ENCODE peak calls at places on chromosomes 5 and 9, in eight cellular contexts. One of them, this sample, is unnamed.

GRCh38 chr5:151953833-151954232 is 29.2 kb upstream of the GLRA1 start:
- DNase-seq in astrocyte of the spinal cord: no peak
- DNase-seq in Peyer's patch: no peak
- DNase-seq in neural crest cell: no peak
- DNase-seq in AG09309: no peak
- DNase-seq in OCI-LY7: no peak
- DNase-seq in Caco-2: no peak
- DNase-seq in stomach: no peak
- DNase-seq in this sample: no peak

GRCh38 chr9:2570615-2571479 is 50.7 kb upstream of the VLDLR start:
- DNase-seq in astrocyte of the spinal cord: peak; percentile 82
- DNase-seq in Peyer's patch: peak; percentile 75
- DNase-seq in neural crest cell: no peak
- DNase-seq in AG09309: no peak
- DNase-seq in OCI-LY7: no peak
- DNase-seq in Caco-2: no peak
- DNase-seq in stomach: peak; percentile 87
- DNase-seq in this sample: no peak

GRCh38 chr5:34449639-34450038 is 206.5 kb upstream of the RAI14 start:
- DNase-seq in astrocyte of the spinal cord: no peak
- DNase-seq in Peyer's patch: no peak
- DNase-seq in neural crest cell: no peak
- DNase-seq in AG09309: no peak
- DNase-seq in OCI-LY7: no peak
- DNase-seq in Caco-2: no peak
- DNase-seq in stomach: no peak
- DNase-seq in this sample: no peak

GRCh38 chr5:80134879-80135278 is 99.7 kb downstream of the THBS4 start:
- DNase-seq in astrocyte of the spinal cord: no peak
- DNase-seq in Peyer's patch: no peak
- DNase-seq in neural crest cell: no peak
- DNase-seq in AG09309: no peak
- DNase-seq in OCI-LY7: no peak
- DNase-seq in Caco-2: no peak
- DNase-seq in stomach: no peak
- DNase-seq in this sample: no peak

GRCh38 chr5:175096469-175097185 is 347.4 kb downstream of the DRD1 start:
- DNase-seq in astrocyte of the spinal cord: no peak
- DNase-seq in Peyer's patch: no peak
- DNase-seq in neural crest cell: no peak
- DNase-seq in AG09309: no peak
- DNase-seq in OCI-LY7: no peak
- DNase-seq in Caco-2: no peak
- DNase-seq in stomach: no peak
- DNase-seq in this sample: no peak

GRCh38 chr9:86741311-86742215 is 205.7 kb downstream of the GAS1 start:
- DNase-seq in astrocyte of the spinal cord: peak; percentile 77
- DNase-seq in Peyer's patch: no peak
- DNase-seq in neural crest cell: no peak
- DNase-seq in AG09309: no peak
- DNase-seq in OCI-LY7: no peak
- DNase-seq in Caco-2: no peak
- DNase-seq in stomach: peak; percentile 36
- DNase-seq in this sample: no peak

GRCh38 chr5:83509535-83509934 is 38.0 kb downstream of the VCAN start:
- DNase-seq in astrocyte of the spinal cord: peak; percentile 78
- DNase-seq in Peyer's patch: no peak
- DNase-seq in neural crest cell: no peak
- DNase-seq in AG09309: no peak
- DNase-seq in OCI-LY7: no peak
- DNase-seq in Caco-2: no peak
- DNase-seq in stomach: no peak
- DNase-seq in this sample: no peak

GRCh38 chr5:127410906-127411780 is 106.3 kb upstream of the PRRC1 start:
- DNase-seq in astrocyte of the spinal cord: no peak
- DNase-seq in Peyer's patch: no peak
- DNase-seq in neural crest cell: no peak
- DNase-seq in AG09309: no peak
- DNase-seq in OCI-LY7: no peak
- DNase-seq in Caco-2: no peak
- DNase-seq in stomach: no peak
- DNase-seq in this sample: no peak

GRCh38 chr9:4489919-4490704 is at the start of gene SLC1A1:
- DNase-seq in astrocyte of the spinal cord: peak; percentile 60
- DNase-seq in Peyer's patch: peak; percentile 89
- DNase-seq in neural crest cell: peak; percentile 22
- DNase-seq in AG09309: peak; percentile 50
- DNase-seq in OCI-LY7: no peak
- DNase-seq in Caco-2: peak; percentile 73
- DNase-seq in stomach: peak; percentile 73
- DNase-seq in this sample: peak; percentile 24

GRCh38 chr9:120716483-120716882 is 2.2 kb upstream of the MEGF9 start:
- DNase-seq in astrocyte of the spinal cord: no peak
- DNase-seq in Peyer's patch: no peak
- DNase-seq in neural crest cell: no peak
- DNase-seq in AG09309: no peak
- DNase-seq in OCI-LY7: no peak
- DNase-seq in Caco-2: no peak
- DNase-seq in stomach: no peak
- DNase-seq in this sample: no peak

GRCh38 chr5:52693279-52693678 is 94.4 kb upstream of the ITGA1 start:
- DNase-seq in astrocyte of the spinal cord: peak; percentile 31
- DNase-seq in Peyer's patch: peak; percentile 70
- DNase-seq in neural crest cell: no peak
- DNase-seq in AG09309: no peak
- DNase-seq in OCI-LY7: peak; percentile 0
- DNase-seq in Caco-2: peak; percentile 24
- DNase-seq in stomach: peak; percentile 28
- DNase-seq in this sample: no peak

GRCh38 chr5:133698646-133699526 is 86.5 kb upstream of the FSTL4 start:
- DNase-seq in astrocyte of the spinal cord: no peak
- DNase-seq in Peyer's patch: peak; percentile 18
- DNase-seq in neural crest cell: no peak
- DNase-seq in AG09309: no peak
- DNase-seq in OCI-LY7: no peak
- DNase-seq in Caco-2: no peak
- DNase-seq in stomach: no peak
- DNase-seq in this sample: no peak

GRCh38 chr9:131674425-131675421 is 65.2 kb downstream of the RAPGEF1 start:
- DNase-seq in astrocyte of the spinal cord: no peak
- DNase-seq in Peyer's patch: no peak
- DNase-seq in neural crest cell: no peak
- DNase-seq in AG09309: no peak
- DNase-seq in OCI-LY7: peak; percentile 63
- DNase-seq in Caco-2: no peak
- DNase-seq in stomach: no peak
- DNase-seq in this sample: no peak

GRCh38 chr5:113127021-113127420 is 150.4 kb downstream of the DCP2 start:
- DNase-seq in astrocyte of the spinal cord: no peak
- DNase-seq in Peyer's patch: no peak
- DNase-seq in neural crest cell: no peak
- DNase-seq in AG09309: no peak
- DNase-seq in OCI-LY7: no peak
- DNase-seq in Caco-2: no peak
- DNase-seq in stomach: no peak
- DNase-seq in this sample: no peak

GRCh38 chr9:83715794-83716193 is 8.0 kb upstream of the UBQLN1 start:
- DNase-seq in astrocyte of the spinal cord: no peak
- DNase-seq in Peyer's patch: no peak
- DNase-seq in neural crest cell: no peak
- DNase-seq in AG09309: no peak
- DNase-seq in OCI-LY7: no peak
- DNase-seq in Caco-2: no peak
- DNase-seq in stomach: no peak
- DNase-seq in this sample: no peak

GRCh38 chr9:83715221-83715620 is 7.5 kb upstream of the UBQLN1 start:
- DNase-seq in astrocyte of the spinal cord: no peak
- DNase-seq in Peyer's patch: no peak
- DNase-seq in neural crest cell: no peak
- DNase-seq in AG09309: no peak
- DNase-seq in OCI-LY7: no peak
- DNase-seq in Caco-2: no peak
- DNase-seq in stomach: no peak
- DNase-seq in this sample: no peak

GRCh38 chr9:83708515-83709158 is 879 bp upstream of the UBQLN1 start:
- DNase-seq in astrocyte of the spinal cord: no peak
- DNase-seq in Peyer's patch: peak; percentile 94
- DNase-seq in neural crest cell: peak; percentile 37
- DNase-seq in AG09309: peak; percentile 7
- DNase-seq in OCI-LY7: peak; percentile 44
- DNase-seq in Caco-2: peak; percentile 77
- DNase-seq in stomach: peak; percentile 65
- DNase-seq in this sample: no peak

GRCh38 chr9:83714316-83714715 is 6.6 kb upstream of the UBQLN1 start:
- DNase-seq in astrocyte of the spinal cord: no peak
- DNase-seq in Peyer's patch: no peak
- DNase-seq in neural crest cell: no peak
- DNase-seq in AG09309: no peak
- DNase-seq in OCI-LY7: peak; percentile 62
- DNase-seq in Caco-2: no peak
- DNase-seq in stomach: no peak
- DNase-seq in this sample: no peak
- TF ChIP-seq CTCF in astrocyte of the spinal cord: peak; percentile 40
- TF ChIP-seq CTCF in Peyer's patch: peak; percentile 15
- TF ChIP-seq CTCF in neural crest cell: peak; percentile 38
- TF ChIP-seq CTCF in AG09309: peak; percentile 46
- TF ChIP-seq CTCF in OCI-LY7: peak; percentile 84
- TF ChIP-seq CTCF in Caco-2: no peak
- TF ChIP-seq CTCF in stomach: no peak
- TF ChIP-seq CTCF in this sample: no peak

GRCh38 chr5:21654-22233 is 70.2 kb upstream of the PLEKHG4B start:
- DNase-seq in astrocyte of the spinal cord: peak; percentile 9
- DNase-seq in Peyer's patch: no peak
- DNase-seq in neural crest cell: no peak
- DNase-seq in AG09309: no peak
- DNase-seq in OCI-LY7: peak; percentile 27
- DNase-seq in Caco-2: no peak
- DNase-seq in stomach: no peak
- DNase-seq in this sample: no peak
- TF ChIP-seq CTCF in astrocyte of the spinal cord: peak; percentile 58
- TF ChIP-seq CTCF in Peyer's patch: peak; percentile 29
- TF ChIP-seq CTCF in neural crest cell: peak; percentile 52
- TF ChIP-seq CTCF in AG09309: peak; percentile 60
- TF ChIP-seq CTCF in OCI-LY7: peak; percentile 67
- TF ChIP-seq CTCF in Caco-2: peak; percentile 28
- TF ChIP-seq CTCF in stomach: no peak
- TF ChIP-seq CTCF in this sample: no peak

DNA sequence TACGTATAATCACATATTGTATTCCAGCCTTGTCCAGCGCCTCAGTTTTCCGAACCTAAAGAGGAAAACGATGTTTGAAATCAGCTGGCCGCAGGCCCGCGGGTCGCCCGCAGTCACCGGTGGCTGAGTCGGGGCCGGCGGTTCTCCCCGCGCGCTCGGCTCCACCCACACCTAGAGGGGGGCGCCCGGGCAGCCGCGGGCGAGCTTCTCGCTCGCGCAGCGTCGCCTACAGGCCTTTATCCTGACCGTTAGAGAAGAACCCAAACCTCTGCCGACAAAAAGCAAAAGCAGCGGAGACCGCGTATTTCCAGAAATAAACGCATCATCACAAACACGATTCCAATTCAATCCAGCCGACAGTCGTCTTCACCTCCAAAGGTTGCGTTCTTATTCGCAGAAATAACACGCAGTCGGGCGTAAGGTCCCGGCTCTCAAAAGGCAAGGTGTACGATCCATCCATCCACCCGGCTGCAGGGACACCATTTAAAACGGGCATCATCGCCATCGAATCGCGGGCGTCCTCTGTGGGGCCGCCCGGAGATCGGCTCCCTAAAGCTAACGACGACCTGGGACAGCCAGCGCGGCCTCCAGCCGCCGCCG is 680 bp upstream of the NIPBL start:
- DNase-seq in astrocyte of the spinal cord: peak; percentile 85
- DNase-seq in Peyer's patch: peak; percentile 92
- DNase-seq in neural crest cell: peak; percentile 63
- DNase-seq in AG09309: no peak
- DNase-seq in OCI-LY7: peak; percentile 87
- DNase-seq in Caco-2: peak; percentile 82
- DNase-seq in stomach: peak; percentile 82
- DNase-seq in this sample: peak; percentile 75
- TF ChIP-seq CTCF in astrocyte of the spinal cord: peak; percentile 60
- TF ChIP-seq CTCF in Peyer's patch: peak; percentile 52
- TF ChIP-seq CTCF in neural crest cell: peak; percentile 52
- TF ChIP-seq CTCF in AG09309: peak; percentile 55
- TF ChIP-seq CTCF in OCI-LY7: peak; percentile 74
- TF ChIP-seq CTCF in Caco-2: no peak
- TF ChIP-seq CTCF in stomach: peak; percentile 42
- TF ChIP-seq CTCF in this sample: no peak

DNA sequence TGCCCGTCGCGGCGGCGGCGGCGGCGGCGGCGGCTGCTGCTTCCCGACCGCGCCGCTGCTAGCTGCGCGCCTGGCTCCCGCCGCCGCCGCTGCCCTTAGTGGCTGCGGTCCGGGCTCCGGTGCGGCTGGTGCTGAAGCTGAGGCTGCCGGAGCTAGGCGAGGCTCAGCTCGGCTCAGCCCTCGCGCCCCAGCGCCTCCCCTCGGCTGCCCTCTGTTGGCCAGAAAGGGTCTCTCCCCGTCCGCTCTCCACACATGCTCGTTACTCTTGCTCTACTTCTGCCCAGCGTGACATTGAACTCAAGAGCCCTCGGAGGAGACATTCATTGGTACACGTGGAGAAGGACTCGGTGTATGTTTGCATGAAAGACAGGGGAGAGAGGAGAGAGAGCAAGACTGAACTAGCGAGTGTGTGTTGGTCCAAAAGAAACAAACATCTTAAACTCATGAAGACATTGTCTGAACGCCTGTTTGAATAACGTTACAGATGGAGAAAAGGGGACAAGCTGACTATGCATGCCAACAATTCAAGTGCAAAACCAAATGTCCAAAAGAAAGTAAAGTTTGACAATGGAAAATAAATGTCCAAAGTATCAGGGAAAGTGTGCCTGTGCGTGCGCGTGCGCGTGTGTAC is at the start of gene HCN1:
- DNase-seq in astrocyte of the spinal cord: peak; percentile 76
- DNase-seq in Peyer's patch: peak; percentile 73
- DNase-seq in neural crest cell: peak; percentile 87
- DNase-seq in AG09309: peak; percentile 21
- DNase-seq in OCI-LY7: no peak
- DNase-seq in Caco-2: no peak
- DNase-seq in stomach: peak; percentile 60
- DNase-seq in this sample: no peak
- TF ChIP-seq CTCF in astrocyte of the spinal cord: peak; percentile 84
- TF ChIP-seq CTCF in Peyer's patch: peak; percentile 59
- TF ChIP-seq CTCF in neural crest cell: peak; percentile 87
- TF ChIP-seq CTCF in AG09309: peak; percentile 75
- TF ChIP-seq CTCF in OCI-LY7: no peak
- TF ChIP-seq CTCF in Caco-2: no peak
- TF ChIP-seq CTCF in stomach: peak; percentile 46
- TF ChIP-seq CTCF in this sample: no peak

GRCh38 chr9:129720865-129721545 is 31.8 kb downstream of the PTGES start:
- DNase-seq in astrocyte of the spinal cord: no peak
- DNase-seq in Peyer's patch: no peak
- DNase-seq in neural crest cell: no peak
- DNase-seq in AG09309: no peak
- DNase-seq in OCI-LY7: no peak
- DNase-seq in Caco-2: no peak
- DNase-seq in stomach: no peak
- DNase-seq in this sample: no peak
- TF ChIP-seq CTCF in astrocyte of the spinal cord: no peak
- TF ChIP-seq CTCF in Peyer's patch: no peak
- TF ChIP-seq CTCF in neural crest cell: peak; percentile 6
- TF ChIP-seq CTCF in AG09309: peak; percentile 14
- TF ChIP-seq CTCF in OCI-LY7: peak; percentile 13
- TF ChIP-seq CTCF in Caco-2: peak; percentile 3
- TF ChIP-seq CTCF in stomach: no peak
- TF ChIP-seq CTCF in this sample: no peak

This sample was measured in activated B cell treated with CpG ODN at 0.5 μM for 24 hours.